ENCODE peak calls at places on chromosomes 4 and X, in nine cellular contexts. R is ovary, Y is NCI-H1048, S is AG08396, N is GM13977, Z is bronchial epithelial cell, P is heart right ventricle, X is AG09309, D is RPMI7951. F is an unnamed sample.

GRCh38 chr4:168039593-168039992 is 52.7 kb upstream of the ANXA10 start:
- DNase-seq in N (no peak), X (no peak), S (no peak), Y (no peak), R (no peak), Z (no peak), D (no peak), P (no peak), F (no peak)

GRCh38 chrX:132561483-132561882 is 72.6 kb upstream of the MBNL3 start:
- DNase-seq in Y (no peak), Z (peak; percentile 5), X (no peak), P (no peak), R (no peak), N (no peak), D (no peak), S (no peak), F (no peak)

GRCh38 chrX:11143931-11144678 is 33.0 kb downstream of the HCCS start:
- DNase-seq in Y (peak; percentile 38), S (peak; percentile 77), P (peak; percentile 62), Z (peak; percentile 62), D (peak; percentile 67), R (peak; percentile 33), X (peak; percentile 41), N (peak; percentile 75), F (peak; percentile 65)

GRCh38 chrX:15465347-15465746 is 27.8 kb downstream of the PIR start:
- DNase-seq in N (peak; percentile 52), X (no peak), R (peak; percentile 13), D (peak; percentile 30), Z (peak; percentile 64), P (no peak), Y (no peak), S (no peak), F (no peak)

GRCh38 chrX:153564047-153564606 is 34.8 kb downstream of the CCNQ start:
- DNase-seq in R (no peak), X (no peak), S (no peak), P (peak; percentile 7), D (no peak), Z (no peak), Y (no peak), N (no peak), F (no peak)

GRCh38 chr4:124053872-124054538 is 657.4 kb downstream of the SPRY1 start:
- DNase-seq in N (no peak), D (peak; percentile 80), Z (no peak), X (no peak), P (no peak), R (no peak), S (no peak), Y (no peak), F (no peak)

GRCh38 chrX:106952988-106953387 is 32.8 kb downstream of the CLDN2 start:
- DNase-seq in R (no peak), N (no peak), Y (no peak), S (no peak), Z (peak; percentile 28), P (no peak), X (no peak), D (peak; percentile 13), F (no peak)

GRCh38 chr4:189804884-189805283 is 135.8 kb upstream of the FRG1 start:
- DNase-seq in Z (no peak), X (no peak), Y (no peak), N (no peak), P (peak; percentile 18), D (no peak), R (no peak), S (no peak), F (no peak)

GRCh38 chr4:101178731-101179130 is 168.6 kb downstream of the PPP3CA start:
- DNase-seq in S (no peak), R (no peak), Y (no peak), X (no peak), P (no peak), Z (no peak), N (no peak), D (peak; percentile 11), F (no peak)

GRCh38 chr4:63983224-63983623 is 426.0 kb downstream of the TECRL start:
- DNase-seq in S (no peak), Z (no peak), R (no peak), N (no peak), D (no peak), X (no peak), P (no peak), Y (no peak), F (no peak)

GRCh38 chr4:168200685-168201084 is 108.3 kb downstream of the ANXA10 start:
- DNase-seq in R (no peak), Z (peak; percentile 93), N (no peak), X (no peak), Y (no peak), P (no peak), S (no peak), D (no peak), F (no peak)

GRCh38 chr4:121675715-121676114 is 21.1 kb downstream of the ANXA5 start:
- DNase-seq in S (no peak), D (no peak), X (no peak), Y (no peak), R (no peak), Z (no peak), N (no peak), P (no peak), F (no peak)

F was measured in smooth muscle cell of the brain vasculature.